ENCODE peak calls at places on chromosomes 11 and 22, in four cellular contexts. V, N, U and Q are unnamed samples.

GRCh38 chr11:112302226-112302868 is 41.7 kb upstream of the PLET1 start:
- DNase-seq in U (no peak), N (no peak), V (no peak), Q (no peak)

GRCh38 chr11:134599180-134599810 is 187.3 kb upstream of the B3GAT1 start:
- DNase-seq in N (no peak), U (no peak), V (peak; percentile 21), Q (no peak)

GRCh38 chr22:44025171-44026065 is 1.3 kb downstream of the PARVB start:
- DNase-seq in N (peak; percentile 96), V (peak; percentile 39), U (peak; percentile 73), Q (peak; percentile 73)

GRCh38 chr11:131886201-131886600 is 515.8 kb downstream of the NTM start:
- DNase-seq in U (no peak), V (no peak), N (no peak), Q (no peak)

GRCh38 chr22:29143848-29144785 is 61.6 kb upstream of the EMID1 start:
- DNase-seq in U (no peak), V (no peak), N (no peak), Q (no peak)

GRCh38 chr11:111409915-111410314 is 30.8 kb upstream of the POU2AF1 start:
- DNase-seq in V (no peak), U (no peak), N (peak; percentile 85), Q (no peak)

GRCh38 chr11:112805658-112806057 is 155.6 kb upstream of the NCAM1 start:
- DNase-seq in V (no peak), U (no peak), N (no peak), Q (no peak)

GRCh38 chr22:47192651-47193437 is 430.4 kb downstream of the TBC1D22A start:
- DNase-seq in U (no peak), N (no peak), V (peak; percentile 77), Q (no peak)

GRCh38 chr22:46465348-46465725 is 72.1 kb downstream of the CELSR1 start:
- DNase-seq in V (no peak), N (no peak), U (no peak), Q (no peak)

GRCh38 chr11:63244862-63245261 is 1.5 kb upstream of the SLC22A25 start:
- DNase-seq in U (no peak), V (no peak), N (no peak), Q (no peak)

GRCh38 chr11:8671651-8672062 is 10.8 kb downstream of the TRIM66 start:
- DNase-seq in V (no peak), N (no peak), U (no peak), Q (no peak)

GRCh38 chr22:41341990-41342389 is 39.8 kb upstream of the TEF start:
- DNase-seq in N (peak; percentile 13), U (peak; percentile 77), V (no peak), Q (no peak)

GRCh38 chr11:46382644-46383403 is 1.4 kb downstream of the MDK start:
- DNase-seq in N (no peak), U (no peak), V (no peak), Q (no peak)
- TF ChIP-seq SPI1 in N (no peak), U (no peak), V (no peak), Q (no peak)

DNA sequence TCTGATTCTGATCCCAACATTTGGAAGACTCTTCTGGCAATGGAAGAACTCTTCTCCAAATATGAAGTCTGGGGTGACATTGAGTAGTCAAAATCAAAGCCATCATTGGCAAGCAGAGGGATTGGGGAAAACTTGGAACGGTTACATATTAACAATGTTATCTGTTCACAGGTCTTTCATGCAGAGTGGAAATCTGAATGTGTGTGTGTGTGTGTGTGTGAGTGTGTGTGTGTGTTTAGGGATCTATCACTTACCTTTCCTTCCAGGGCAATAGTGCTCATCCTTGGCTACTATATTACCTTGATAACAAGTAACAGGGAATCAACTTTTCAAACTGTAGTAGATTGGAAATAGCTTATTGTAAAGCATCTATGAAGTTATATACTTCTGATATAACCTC is 55.3 kb downstream of the EHF start:
- DNase-seq in V (no peak), N (no peak), U (no peak), Q (no peak)
- TF ChIP-seq SPI1 in V (no peak), N (no peak), U (no peak), Q (no peak)

GRCh38 chr11:100776212-100776896 is 89.3 kb downstream of the ARHGAP42 start:
- DNase-seq in N (no peak), U (no peak), V (no peak), Q (no peak)
- TF ChIP-seq SPI1 in N (no peak), U (no peak), V (no peak), Q (no peak)

GRCh38 chr11:590997-591396 is 14.7 kb downstream of the PHRF1 start:
- DNase-seq in N (no peak), U (no peak), V (no peak), Q (no peak)

GRCh38 chr11:589798-590197 is 13.5 kb downstream of the PHRF1 start:
- DNase-seq in U (no peak), V (no peak), N (no peak), Q (no peak)

GRCh38 chr11:586376-587316 is 10.4 kb downstream of the PHRF1 start:
- DNase-seq in V (no peak), U (no peak), N (no peak), Q (no peak)

GRCh38 chr11:587546-587945 is 11.3 kb downstream of the PHRF1 start:
- DNase-seq in N (no peak), V (no peak), U (no peak), Q (no peak)

GRCh38 chr11:587978-588380 is 11.7 kb downstream of the PHRF1 start:
- DNase-seq in N (no peak), U (no peak), V (peak; percentile 70), Q (peak; percentile 93)
- TF ChIP-seq SPI1 in N (no peak), U (no peak), V (no peak), Q (peak; percentile 51)

GRCh38 chr11:128497057-128497957 is 90.1 kb downstream of the ETS1 start:
- DNase-seq in N (peak; percentile 87), U (no peak), V (no peak), Q (no peak)
- TF ChIP-seq SPI1 in N (peak; percentile 63), U (peak; percentile 74), V (no peak), Q (no peak)

GRCh38 chr11:2164861-2165555 is 4.0 kb upstream of the INS start:
- DNase-seq in V (no peak), U (no peak), N (no peak), Q (no peak)
- TF ChIP-seq SPI1 in V (no peak), U (no peak), N (no peak), Q (no peak)

DNA sequence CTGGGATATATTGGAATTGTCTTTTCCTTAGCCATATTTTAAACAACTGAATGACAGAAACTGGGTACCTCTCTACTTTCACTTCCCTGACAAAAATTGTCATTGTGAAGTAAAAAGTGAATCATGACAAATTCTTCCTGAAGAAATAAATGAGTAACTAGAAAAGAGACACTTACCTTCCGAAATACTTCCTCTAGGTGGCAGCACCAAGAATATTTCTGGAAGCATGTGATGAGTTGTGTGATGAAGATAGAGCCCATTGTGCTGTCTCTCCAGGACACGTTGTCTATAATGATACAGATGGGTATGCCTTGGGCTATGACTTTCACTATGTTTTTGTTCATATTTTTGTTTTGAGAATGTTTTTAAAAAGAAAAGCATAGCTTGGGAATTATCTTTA is 21.5 kb downstream of the CASP4 start:
- DNase-seq in N (peak; percentile 27), V (peak; percentile 8), U (no peak), Q (peak; percentile 43)
- TF ChIP-seq SPI1 in N (no peak), V (no peak), U (no peak), Q (no peak)

GRCh38 chr22:20459152-20459542 is 21.5 kb upstream of the SCARF2 start:
- DNase-seq in N (no peak), V (no peak), U (no peak), Q (no peak)
- TF ChIP-seq SPI1 in N (no peak), V (no peak), U (no peak), Q (no peak)